ENCODE peak calls at places on chromosomes 11 and 22, in six cellular contexts. X is PC-3; F is adrenal gland; L is CD4-positive, alpha-beta memory T cell; P is HCT116; T is mesenchymal stem cell. S is an unnamed sample.

GRCh38 chr22:39300198-39300830 is 19.1 kb downstream of the RPL3 start:
- DNase-seq in L (no peak), X (no peak), T (peak), P (no peak), F (peak), S (no peak)

GRCh38 chr22:46447906-46448669 is 89.3 kb downstream of the CELSR1 start:
- DNase-seq in P (no peak), X (no peak), L (no peak), F (no peak), T (no peak), S (no peak)

GRCh38 chr22:36233796-36234195 is 5.5 kb downstream of the APOL2 start:
- DNase-seq in P (no peak), F (no peak), T (no peak), X (no peak), L (no peak), S (no peak)

GRCh38 chr22:31005535-31005934 is 36.5 kb downstream of the TUG1 start:
- DNase-seq in L (no peak), F (no peak), P (no peak), T (no peak), X (no peak), S (no peak)

GRCh38 chr11:124311269-124311668 is 2.5 kb downstream of the OR8D1 start:
- DNase-seq in F (no peak), X (no peak), T (no peak), L (no peak), P (no peak), S (no peak)

GRCh38 chr11:66069715-66070603 is at the start of gene PACS1:
- DNase-seq in P (no peak), X (peak), F (peak), L (peak), T (peak), S (peak)

GRCh38 chr11:105824494-105825013 is 197.5 kb downstream of the MSANTD4 start:
- DNase-seq in F (no peak), P (no peak), L (no peak), T (no peak), X (no peak), S (no peak)

GRCh38 chr11:71078482-71078881 is 173.9 kb downstream of the SHANK2 start:
- DNase-seq in T (peak), L (no peak), X (peak), F (no peak), P (peak), S (no peak)

GRCh38 chr22:29938285-29938693 is 55.3 kb downstream of the MTMR3 start:
- DNase-seq in X (no peak), T (no peak), F (no peak), P (no peak), L (no peak), S (no peak)

GRCh38 chr11:43282607-43283440 is 29.0 kb upstream of the API5 start:
- DNase-seq in L (peak), F (peak), T (peak), X (peak), P (peak), S (no peak)

GRCh38 chr22:41022470-41023298 is 69.7 kb upstream of the EP300 start:
- DNase-seq in F (peak), L (peak), T (peak), P (peak), X (peak), S (peak)

GRCh38 chr11:107856180-107856980 is 2.2 kb downstream of the SLC35F2 start:
- DNase-seq in P (peak), T (peak), L (no peak), X (no peak), F (no peak), S (no peak)

GRCh38 chr11:57248780-57249383 is 11.8 kb upstream of the APLNR start:
- DNase-seq in T (peak), F (peak), L (no peak), X (peak), P (peak), S (no peak)

GRCh38 chr11:225734-226453 is 10.2 kb downstream of the SIRT3 start:
- DNase-seq in F (no peak), P (no peak), T (peak), L (no peak), X (no peak), S (no peak)

GRCh38 chr22:34993548-34993947 is 72.4 kb upstream of the ISX start:
- DNase-seq in L (no peak), X (no peak), T (no peak), P (no peak), F (no peak), S (no peak)

GRCh38 chr11:75491465-75491864 is 34.3 kb downstream of the GDPD5 start:
- DNase-seq in L (no peak), X (no peak), F (no peak), T (no peak), P (no peak), S (no peak)

GRCh38 chr22:40324468-40325305 is 21.6 kb upstream of the ADSL start:
- DNase-seq in T (no peak), L (peak), P (no peak), F (no peak), X (no peak), S (no peak)

GRCh38 chr11:123338997-123339752 is 90.9 kb upstream of the GRAMD1B start:
- DNase-seq in F (no peak), L (no peak), P (no peak), T (no peak), X (no peak), S (no peak)

GRCh38 chr11:34030386-34030785 is 21.1 kb upstream of the CAPRIN1 start:
- DNase-seq in T (no peak), X (no peak), P (no peak), L (no peak), F (no peak), S (no peak)

GRCh38 chr11:125382211-125382807 is 113.8 kb downstream of the FEZ1 start:
- DNase-seq in P (no peak), T (no peak), X (no peak), L (no peak), F (no peak), S (no peak)

GRCh38 chr11:56353991-56354390 is at the start of gene OR8J1:
- DNase-seq in T (no peak), L (no peak), P (no peak), F (no peak), X (no peak), S (no peak)

GRCh38 chr11:19243601-19244000 is 2.9 kb upstream of the E2F8 start:
- DNase-seq in L (no peak), T (no peak), F (no peak), P (no peak), X (peak), S (no peak)

GRCh38 chr11:79592441-79593223 is 151.8 kb upstream of the TENM4 start:
- DNase-seq in X (no peak), L (no peak), T (no peak), P (no peak), F (no peak), S (no peak)

GRCh38 chr11:44011797-44012196 is 36.0 kb upstream of the ACCSL start:
- DNase-seq in T (no peak), L (no peak), X (peak), F (no peak), P (no peak), S (no peak)

DNA sequence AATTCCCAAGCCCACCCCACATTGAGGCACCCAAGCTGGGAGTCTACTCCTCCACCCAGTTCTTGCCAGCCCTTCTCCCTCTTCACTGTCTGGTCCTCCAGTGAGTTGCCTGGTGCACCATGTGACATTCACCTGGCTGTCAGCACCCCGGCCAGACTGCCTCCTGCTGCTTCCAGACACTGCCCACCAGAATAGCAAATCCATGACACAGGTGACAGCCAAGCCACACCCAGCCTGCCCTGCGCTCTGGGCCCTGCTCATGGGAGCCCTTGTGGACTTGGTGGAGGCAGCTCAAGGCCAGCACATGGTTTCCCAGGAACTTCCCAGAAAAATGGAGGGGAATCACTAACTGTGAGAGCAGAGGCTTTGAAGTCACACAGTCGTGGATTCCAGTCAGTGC is 96.3 kb upstream of the CSNK2A3 start:
- DNase-seq in L (no peak), T (no peak), X (no peak), P (no peak), F (no peak), S (no peak)
- H3K27ac ChIP-seq in L (no peak), T (no peak), X (no peak), P (no peak), F (no peak), S (no peak)

GRCh38 chr22:49149721-49150608 is 677.7 kb downstream of the BRD1 start:
- DNase-seq in F (no peak), X (no peak), T (no peak), P (no peak), L (no peak), S (no peak)
- H3K27ac ChIP-seq in F (no peak), X (no peak), T (no peak), P (no peak), L (no peak), S (no peak)

GRCh38 chr22:27531782-27532530 is 269.6 kb downstream of the MN1 start:
- DNase-seq in L (no peak), T (peak), X (peak), F (no peak), P (no peak), S (no peak)

GRCh38 chr22:27537481-27537891 is 264.1 kb downstream of the MN1 start:
- DNase-seq in F (no peak), T (peak), X (no peak), P (no peak), L (no peak), S (no peak)

GRCh38 chr22:27534720-27535125 is 266.8 kb downstream of the MN1 start:
- DNase-seq in X (no peak), F (no peak), L (no peak), P (no peak), T (peak), S (no peak)

GRCh38 chr22:27533105-27533504 is 268.5 kb downstream of the MN1 start:
- DNase-seq in L (no peak), X (no peak), F (no peak), T (no peak), P (no peak), S (no peak)

DNA sequence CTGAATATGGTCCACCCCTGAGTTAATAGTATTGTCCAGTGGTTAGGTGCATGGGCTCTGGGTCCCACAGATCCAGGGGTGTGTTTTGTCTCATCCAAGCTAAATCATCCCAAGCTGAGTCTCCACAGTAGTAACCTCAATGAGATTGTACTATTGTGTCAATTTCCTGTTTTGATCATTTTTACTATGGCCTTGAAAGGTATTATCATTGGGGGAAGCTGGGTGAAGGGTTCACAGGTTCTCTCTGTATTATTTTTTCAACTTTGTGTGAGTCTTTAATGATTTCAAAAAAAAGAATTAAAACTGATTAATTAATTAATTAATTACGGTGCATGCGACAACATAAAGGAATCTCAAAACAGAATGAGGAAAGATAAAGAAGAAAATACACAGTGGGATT is 266.1 kb downstream of the MN1 start:
- DNase-seq in L (no peak), P (no peak), X (no peak), T (no peak), F (no peak), S (no peak)
- H3K27ac ChIP-seq in L (no peak), P (no peak), X (no peak), T (no peak), F (no peak), S (no peak)

GRCh38 chr11:61978703-61979661 is 11.5 kb upstream of the FTH1 start:
- DNase-seq in X (peak), F (peak), P (no peak), L (no peak), T (no peak), S (no peak)

GRCh38 chr11:61976813-61977475 is 9.5 kb upstream of the FTH1 start:
- DNase-seq in P (no peak), T (no peak), X (no peak), F (no peak), L (no peak), S (no peak)

GRCh38 chr11:61974766-61975631 is 7.6 kb upstream of the FTH1 start:
- DNase-seq in P (no peak), F (no peak), L (no peak), T (no peak), X (peak), S (no peak)

GRCh38 chr11:61975638-61976419 is 8.4 kb upstream of the FTH1 start:
- DNase-seq in X (no peak), P (no peak), L (no peak), T (no peak), F (no peak), S (no peak)

GRCh38 chr11:61976420-61976800 is 9.0 kb upstream of the FTH1 start:
- DNase-seq in P (no peak), L (no peak), X (no peak), F (no peak), T (no peak), S (no peak)
- H3K27ac ChIP-seq in P (no peak), L (no peak), X (no peak), F (no peak), T (no peak), S (no peak)

DNA sequence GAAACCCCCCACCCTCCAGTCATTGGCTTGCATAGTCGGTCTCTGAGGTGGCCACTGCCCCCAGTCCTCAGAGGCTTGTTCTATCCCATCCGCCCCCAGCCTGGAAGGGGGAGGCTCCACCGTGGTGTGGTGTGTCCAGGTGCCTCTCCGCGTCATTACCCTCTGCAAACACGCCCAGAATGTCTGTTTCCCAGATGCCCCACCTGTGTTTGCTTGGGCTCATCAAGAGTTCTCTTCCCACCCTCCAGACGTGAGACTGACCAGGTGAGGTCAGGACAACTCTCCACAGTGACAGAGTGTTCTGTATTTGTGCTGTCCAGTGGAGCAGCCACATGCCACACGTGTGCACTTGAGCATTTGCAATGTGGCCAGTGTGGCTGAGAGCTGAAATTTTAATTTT is 24.9 kb downstream of the LRRC10B start:
- DNase-seq in F (no peak), T (no peak), X (peak), L (no peak), P (no peak), S (no peak)
- H3K27ac ChIP-seq in F (no peak), T (no peak), X (no peak), L (no peak), P (no peak), S (no peak)

DNA sequence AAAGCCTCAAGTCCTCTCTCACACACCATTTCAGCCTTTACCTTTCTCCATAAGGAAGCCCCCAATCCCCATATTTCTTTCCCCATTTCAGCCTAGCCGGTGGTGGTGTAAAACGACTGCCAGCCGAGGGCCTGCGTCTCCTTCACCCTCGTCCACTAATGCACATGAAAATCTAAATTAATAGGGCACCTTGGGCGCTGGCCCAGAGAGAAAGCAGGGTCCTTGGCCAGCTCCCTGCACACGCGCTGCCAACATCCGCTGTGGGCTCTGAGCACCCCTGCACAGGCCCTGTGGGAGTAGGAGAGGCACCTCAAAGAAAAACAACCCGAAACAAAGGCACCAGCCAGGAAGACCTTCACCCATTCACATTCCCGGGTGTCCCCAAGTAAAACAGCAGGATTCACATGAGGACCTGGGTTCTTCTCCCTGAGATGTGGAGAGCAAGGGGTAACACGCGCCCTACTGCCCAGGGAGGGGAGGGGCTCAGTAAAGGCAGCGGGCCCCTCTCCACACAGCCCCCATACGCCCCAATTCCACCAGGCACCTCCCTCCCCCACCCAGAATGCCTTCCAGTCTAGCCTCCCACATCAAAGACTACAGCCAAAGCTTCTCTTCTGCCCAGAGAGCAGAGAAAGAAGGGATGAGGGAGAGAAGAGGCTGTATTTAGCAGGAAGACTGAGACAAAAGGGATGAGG is 79.1 kb downstream of the MICAL3 start:
- DNase-seq in X (no peak), P (no peak), F (peak), T (no peak), L (no peak), S (no peak)
- H3K27ac ChIP-seq in X (no peak), P (no peak), F (peak), T (no peak), L (no peak), S (peak)

DNA sequence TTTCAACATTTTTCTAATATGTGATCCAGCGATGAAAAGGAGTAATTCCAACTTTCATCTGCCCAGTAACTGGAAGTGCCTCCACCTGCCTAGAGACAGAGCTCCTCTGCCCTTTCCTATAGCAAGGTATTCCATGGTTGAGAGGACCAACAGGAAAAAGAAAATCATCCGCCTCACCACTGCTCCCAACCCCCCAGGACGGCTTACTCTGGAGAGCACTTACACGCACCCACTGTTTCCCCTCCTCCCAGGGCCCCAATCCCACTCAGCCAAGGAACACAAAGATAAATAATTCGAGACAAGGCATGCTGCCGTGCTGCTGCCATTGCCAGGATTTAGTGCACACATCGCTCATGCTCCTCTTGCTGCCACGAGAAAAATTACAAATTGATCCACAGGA is 516.6 kb downstream of the BUD13 start:
- DNase-seq in T (no peak), L (no peak), X (no peak), P (no peak), F (no peak), S (no peak)
- H3K27ac ChIP-seq in T (no peak), L (no peak), X (no peak), P (no peak), F (no peak), S (no peak)

DNA sequence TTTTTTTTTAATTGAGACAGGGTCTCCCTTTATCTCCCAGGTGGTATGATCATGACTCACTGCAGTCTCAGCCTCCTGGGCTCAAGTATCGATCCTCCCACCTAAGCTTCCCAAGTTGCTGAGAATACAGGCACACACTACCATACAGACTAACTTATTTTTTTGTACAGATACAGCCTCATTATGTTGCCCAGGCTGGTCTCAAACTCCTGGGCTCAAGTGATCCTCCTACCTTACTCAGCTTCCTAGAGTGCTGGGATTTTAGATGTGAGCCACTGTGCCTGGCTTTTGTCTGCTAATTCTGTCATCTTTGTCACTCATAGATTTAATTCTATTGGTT is 43.5 kb downstream of the CBL start:
- DNase-seq in L (no peak), F (no peak), P (no peak), X (no peak), T (no peak), S (no peak)
- H3K27ac ChIP-seq in L (no peak), F (no peak), P (no peak), X (no peak), T (no peak), S (no peak)